ENCODE peak calls at places on chromosome 21, in seven cellular contexts. L, A, N, P, Q, F and E are unnamed samples.

GRCh38 chr21:43954042-43954441 is 58.1 kb upstream of the TRAPPC10 start:
- DNase-seq in L (no peak), A (no peak), N (no peak), P (no peak), Q (no peak), F (no peak), E (no peak)

GRCh38 chr21:27693376-27693775 is 726.5 kb upstream of the ADAMTS5 start:
- DNase-seq in L (no peak), A (no peak), N (no peak), P (no peak), Q (no peak), F (no peak), E (no peak)

GRCh38 chr21:42356680-42357079 is 5.9 kb upstream of the TFF2 start:
- DNase-seq in L (no peak), A (no peak), N (peak), P (no peak), Q (no peak), F (no peak), E (no peak)

GRCh38 chr21:33491373-33492102 is at the start of gene DNAJC28:
- DNase-seq in L (peak), A (peak), N (peak), P (peak), Q (peak), F (peak), E (peak)

GRCh38 chr21:43959231-43960041 is 52.7 kb upstream of the TRAPPC10 start:
- DNase-seq in L (no peak), A (no peak), N (no peak), P (no peak), Q (no peak), F (no peak), E (no peak)

GRCh38 chr21:24224411-24224810 is 1382.9 kb downstream of the MRPL39 start:
- DNase-seq in L (no peak), A (no peak), N (no peak), P (no peak), Q (no peak), F (no peak), E (no peak)

GRCh38 chr21:37225440-37225839 is 41.7 kb downstream of the VPS26C start:
- DNase-seq in L (peak), A (no peak), N (no peak), P (no peak), Q (no peak), F (no peak), E (no peak)

GRCh38 chr21:41933259-41934079 is 20.3 kb downstream of the C2CD2 start:
- DNase-seq in L (no peak), A (no peak), N (no peak), P (no peak), Q (no peak), F (no peak), E (no peak)

GRCh38 chr21:37214952-37215351 is 52.2 kb downstream of the VPS26C start:
- DNase-seq in L (no peak), A (no peak), N (no peak), P (no peak), Q (no peak), F (no peak), E (no peak)

GRCh38 chr21:22679207-22679606 is 1681.0 kb downstream of the NCAM2 start:
- DNase-seq in L (no peak), A (no peak), N (peak), P (no peak), Q (no peak), F (no peak), E (no peak)

GRCh38 chr21:42097860-42098259 is 26.7 kb downstream of the UMODL1 start:
- DNase-seq in L (no peak), A (peak), N (peak), P (no peak), Q (peak), F (peak), E (no peak)

GRCh38 chr21:31974454-31974985 is 101.7 kb downstream of the HUNK start:
- DNase-seq in L (no peak), A (no peak), N (no peak), P (no peak), Q (no peak), F (no peak), E (peak)

GRCh38 chr21:38567577-38568360 is 69.5 kb upstream of the ERG start:
- DNase-seq in L (no peak), A (peak), N (no peak), P (no peak), Q (no peak), F (peak), E (no peak)

GRCh38 chr21:37435120-37435519 is 68.5 kb downstream of the DYRK1A start:
- DNase-seq in L (no peak), A (peak), N (no peak), P (peak), Q (peak), F (peak), E (no peak)

GRCh38 chr21:35343046-35343816 is 294.1 kb upstream of the RUNX1 start:
- DNase-seq in L (no peak), A (no peak), N (no peak), P (no peak), Q (no peak), F (no peak), E (peak)

GRCh38 chr21:35340273-35340672 is 291.2 kb upstream of the RUNX1 start:
- DNase-seq in L (no peak), A (no peak), N (no peak), P (no peak), Q (no peak), F (no peak), E (no peak)

GRCh38 chr21:35338881-35339632 is 290.0 kb upstream of the RUNX1 start:
- DNase-seq in L (no peak), A (no peak), N (no peak), P (no peak), Q (no peak), F (no peak), E (no peak)

GRCh38 chr21:35344582-35344981 is 295.5 kb upstream of the RUNX1 start:
- DNase-seq in L (no peak), A (no peak), N (no peak), P (no peak), Q (no peak), F (no peak), E (no peak)

GRCh38 chr21:35342440-35342839 is 293.3 kb upstream of the RUNX1 start:
- DNase-seq in L (no peak), A (no peak), N (no peak), P (no peak), Q (no peak), F (no peak), E (peak)
- TF ChIP-seq CTCF in L (no peak), A (no peak), N (no peak), P (no peak), Q (no peak), F (no peak), E (no peak)

GRCh38 chr21:40671721-40672120 is 175.2 kb downstream of the DSCAM start:
- DNase-seq in L (no peak), A (no peak), N (no peak), P (no peak), Q (no peak), F (no peak), E (no peak)
- TF ChIP-seq CTCF in L (no peak), A (no peak), N (no peak), P (no peak), Q (no peak), F (no peak), E (no peak)

DNA sequence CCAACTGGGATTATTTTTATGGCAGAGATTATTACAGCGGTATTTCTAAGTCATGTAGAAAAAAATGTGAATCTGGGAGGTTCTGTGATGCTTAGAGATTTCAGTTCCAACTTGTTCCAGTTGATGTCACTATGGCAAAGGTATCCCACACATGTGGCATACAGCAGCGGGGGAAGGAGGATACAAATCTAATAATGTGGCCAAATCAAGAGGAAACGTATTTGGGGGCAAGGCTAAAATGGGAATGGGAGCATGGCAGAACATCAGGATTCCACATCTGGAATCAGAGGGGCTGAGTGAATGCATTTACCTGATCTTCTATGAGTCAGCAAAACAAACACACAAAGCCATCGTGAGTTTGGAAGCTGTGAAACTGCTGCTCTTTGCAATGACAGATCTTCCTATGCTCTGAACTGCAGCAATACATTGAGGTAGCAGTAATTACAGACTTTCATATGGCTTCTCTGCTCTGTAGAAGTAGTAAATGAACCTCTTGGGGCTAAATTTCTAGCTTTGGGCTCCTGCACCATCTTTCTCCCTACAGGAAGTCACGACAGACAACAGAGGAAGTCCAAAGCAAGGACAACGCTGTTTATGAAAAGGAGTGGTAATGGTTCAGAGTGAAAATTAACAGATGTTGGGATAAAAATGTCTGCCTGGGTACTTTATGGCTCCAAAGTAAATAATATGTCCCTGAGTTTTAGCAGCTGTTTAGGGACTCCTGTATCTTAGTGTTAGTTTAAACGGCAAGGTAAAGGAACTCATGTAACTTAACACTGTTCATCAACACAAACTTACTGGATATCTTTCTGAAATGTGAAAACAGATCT is 55.6 kb downstream of the GABPA start:
- DNase-seq in L (no peak), A (peak), N (no peak), P (peak), Q (no peak), F (peak), E (peak)
- TF ChIP-seq CTCF in L (peak), A (peak), N (peak), P (peak), Q (peak), F (peak), E (peak)

DNA sequence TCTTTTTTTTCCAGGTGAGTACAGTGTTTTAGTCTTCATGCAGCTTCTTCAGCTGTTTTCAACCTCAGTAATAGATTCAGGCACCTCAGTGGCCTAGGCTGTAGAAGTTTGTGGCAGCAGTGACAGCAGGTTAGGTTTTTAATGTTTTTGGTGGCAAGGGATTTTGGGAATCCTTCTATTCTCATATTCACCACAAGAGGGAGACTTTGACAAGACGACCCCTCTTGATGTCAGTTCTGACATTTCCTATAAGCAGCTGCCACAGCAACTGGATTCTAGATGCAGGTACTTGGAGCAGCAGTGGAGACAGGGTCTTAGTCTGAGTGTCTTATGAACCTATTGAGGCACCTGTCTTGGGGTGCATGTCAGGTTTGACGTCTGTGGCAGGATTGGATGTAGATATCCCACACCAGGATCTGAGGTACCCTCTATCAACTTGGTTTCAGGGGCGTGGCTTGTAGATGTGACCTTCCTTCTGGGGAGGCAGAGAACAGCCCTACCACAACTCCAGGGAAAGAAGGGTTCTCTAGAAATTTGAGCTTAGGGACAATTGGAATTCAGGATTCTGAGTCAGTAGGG is 1104.2 kb upstream of the TMPRSS15 start:
- DNase-seq in L (no peak), A (no peak), N (no peak), P (peak), Q (no peak), F (peak), E (peak)
- TF ChIP-seq CTCF in L (peak), A (no peak), N (no peak), P (no peak), Q (peak), F (peak), E (no peak)

DNA sequence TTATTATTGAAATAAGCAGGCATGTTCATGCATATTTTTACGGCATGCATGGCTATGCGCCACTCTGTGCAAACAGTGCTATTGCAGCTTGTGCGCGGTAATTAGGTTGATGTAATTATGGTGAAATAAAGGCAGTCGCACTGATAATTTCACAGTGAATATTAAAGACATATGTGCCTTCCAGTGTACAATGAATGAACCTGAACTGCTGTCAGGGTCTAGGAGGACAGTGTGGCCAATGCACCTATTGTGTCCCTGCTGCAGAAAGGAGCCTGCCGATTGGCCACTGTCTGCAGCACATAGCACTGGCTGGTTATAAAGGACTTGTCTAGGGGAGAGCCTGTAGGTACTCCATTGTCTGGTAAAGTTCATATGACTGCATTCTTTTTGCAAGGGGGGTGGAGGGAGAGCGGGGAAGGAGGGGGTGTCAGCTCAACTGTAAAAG is 340.4 kb downstream of the USP25 start:
- DNase-seq in L (no peak), A (no peak), N (no peak), P (peak), Q (no peak), F (no peak), E (no peak)
- TF ChIP-seq CTCF in L (no peak), A (peak), N (no peak), P (no peak), Q (no peak), F (no peak), E (no peak)

GRCh38 chr21:16084776-16085364 is 355.1 kb downstream of the USP25 start:
- DNase-seq in L (no peak), A (peak), N (no peak), P (no peak), Q (no peak), F (no peak), E (no peak)
- TF ChIP-seq CTCF in L (no peak), A (no peak), N (no peak), P (no peak), Q (no peak), F (no peak), E (no peak)

DNA sequence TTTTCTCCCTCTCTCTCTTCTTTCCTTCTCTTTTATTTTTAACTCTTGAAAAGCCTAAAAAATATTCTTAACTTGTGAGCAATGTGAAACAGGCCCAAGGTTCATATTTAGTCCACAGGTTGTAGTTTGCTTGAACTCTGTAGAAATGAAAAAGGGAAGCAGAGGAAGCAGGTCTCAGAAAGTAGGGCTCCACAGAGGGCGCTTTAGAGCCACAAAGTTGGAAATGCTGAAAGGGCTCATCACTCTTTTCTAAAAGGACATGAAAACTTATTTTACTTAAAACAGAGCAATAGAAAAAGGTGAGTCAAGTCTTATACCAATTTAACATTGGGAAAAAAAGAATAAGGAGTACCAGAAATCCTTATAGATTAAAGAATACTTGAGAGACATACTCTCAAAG is 247.0 kb downstream of the USP25 start:
- DNase-seq in L (no peak), A (no peak), N (no peak), P (peak), Q (no peak), F (peak), E (no peak)
- TF ChIP-seq CTCF in L (peak), A (peak), N (peak), P (peak), Q (peak), F (peak), E (no peak)

GRCh38 chr21:45357436-45358260 is 47.3 kb upstream of the COL18A1 start:
- DNase-seq in L (no peak), A (no peak), N (peak), P (no peak), Q (no peak), F (peak), E (no peak)
- TF ChIP-seq CTCF in L (peak), A (peak), N (no peak), P (peak), Q (no peak), F (peak), E (no peak)